ENCODE peak calls at places on chromosomes 7 and 10, in ten cellular contexts. One of them, this sample, is unnamed.

GRCh38 chr7:27579565-27579964 is 83.1 kb downstream of the HIBADH start:
- DNase-seq in cardiac fibroblast: no peak
- DNase-seq in amygdala: no peak
- DNase-seq in stimulated activated CD4-positive, alpha-beta T cell treated with anti-CD3 and anti-CD28 coated beads, Interleukin-1b, Interleukin-23, amount 100 ng/mL, for 4 hours: no peak
- DNase-seq in GM20000: no peak
- DNase-seq in choroid plexus epithelial cell: no peak
- DNase-seq in sigmoid colon: no peak
- DNase-seq in K562: no peak
- DNase-seq in foreskin fibroblast: no peak
- DNase-seq in upper lobe of right lung: no peak
- DNase-seq in this sample: no peak

GRCh38 chr7:116261904-116262303 is 51.6 kb downstream of the TES start:
- DNase-seq in cardiac fibroblast: no peak
- DNase-seq in amygdala: no peak
- DNase-seq in stimulated activated CD4-positive, alpha-beta T cell treated with anti-CD3 and anti-CD28 coated beads, Interleukin-1b, Interleukin-23, amount 100 ng/mL, for 4 hours: no peak
- DNase-seq in GM20000: no peak
- DNase-seq in choroid plexus epithelial cell: no peak
- DNase-seq in sigmoid colon: no peak
- DNase-seq in K562: no peak
- DNase-seq in foreskin fibroblast: no peak
- DNase-seq in upper lobe of right lung: no peak
- DNase-seq in this sample: no peak

GRCh38 chr7:100486111-100486636 is 2.4 kb downstream of the NYAP1 start:
- DNase-seq in cardiac fibroblast: no peak
- DNase-seq in amygdala: no peak
- DNase-seq in stimulated activated CD4-positive, alpha-beta T cell treated with anti-CD3 and anti-CD28 coated beads, Interleukin-1b, Interleukin-23, amount 100 ng/mL, for 4 hours: no peak
- DNase-seq in GM20000: peak; percentile 14
- DNase-seq in choroid plexus epithelial cell: no peak
- DNase-seq in sigmoid colon: no peak
- DNase-seq in K562: no peak
- DNase-seq in foreskin fibroblast: no peak
- DNase-seq in upper lobe of right lung: no peak
- DNase-seq in this sample: no peak

GRCh38 chr7:111872411-111872810 is 310.1 kb upstream of the IMMP2L start:
- DNase-seq in cardiac fibroblast: no peak
- DNase-seq in amygdala: no peak
- DNase-seq in stimulated activated CD4-positive, alpha-beta T cell treated with anti-CD3 and anti-CD28 coated beads, Interleukin-1b, Interleukin-23, amount 100 ng/mL, for 4 hours: no peak
- DNase-seq in GM20000: no peak
- DNase-seq in choroid plexus epithelial cell: no peak
- DNase-seq in sigmoid colon: no peak
- DNase-seq in K562: no peak
- DNase-seq in foreskin fibroblast: no peak
- DNase-seq in upper lobe of right lung: no peak
- DNase-seq in this sample: no peak

GRCh38 chr10:35019037-35019794 is 70.9 kb downstream of the CUL2 start:
- DNase-seq in cardiac fibroblast: no peak
- DNase-seq in amygdala: no peak
- DNase-seq in stimulated activated CD4-positive, alpha-beta T cell treated with anti-CD3 and anti-CD28 coated beads, Interleukin-1b, Interleukin-23, amount 100 ng/mL, for 4 hours: no peak
- DNase-seq in GM20000: no peak
- DNase-seq in choroid plexus epithelial cell: no peak
- DNase-seq in sigmoid colon: no peak
- DNase-seq in K562: no peak
- DNase-seq in foreskin fibroblast: no peak
- DNase-seq in upper lobe of right lung: no peak
- DNase-seq in this sample: no peak

GRCh38 chr10:26781797-26782196 is 79.0 kb downstream of the ABI1 start:
- DNase-seq in cardiac fibroblast: no peak
- DNase-seq in amygdala: no peak
- DNase-seq in stimulated activated CD4-positive, alpha-beta T cell treated with anti-CD3 and anti-CD28 coated beads, Interleukin-1b, Interleukin-23, amount 100 ng/mL, for 4 hours: no peak
- DNase-seq in GM20000: no peak
- DNase-seq in choroid plexus epithelial cell: no peak
- DNase-seq in sigmoid colon: no peak
- DNase-seq in K562: no peak
- DNase-seq in foreskin fibroblast: peak; percentile 25
- DNase-seq in upper lobe of right lung: no peak
- DNase-seq in this sample: no peak

GRCh38 chr7:5204546-5204945 is 14.5 kb downstream of the WIPI2 start:
- DNase-seq in cardiac fibroblast: no peak
- DNase-seq in amygdala: no peak
- DNase-seq in stimulated activated CD4-positive, alpha-beta T cell treated with anti-CD3 and anti-CD28 coated beads, Interleukin-1b, Interleukin-23, amount 100 ng/mL, for 4 hours: no peak
- DNase-seq in GM20000: no peak
- DNase-seq in choroid plexus epithelial cell: no peak
- DNase-seq in sigmoid colon: no peak
- DNase-seq in K562: no peak
- DNase-seq in foreskin fibroblast: no peak
- DNase-seq in upper lobe of right lung: no peak
- DNase-seq in this sample: no peak

GRCh38 chr10:127802532-127803055 is 65.6 kb downstream of the FOXI2 start:
- DNase-seq in cardiac fibroblast: no peak
- DNase-seq in amygdala: peak; percentile 3
- DNase-seq in stimulated activated CD4-positive, alpha-beta T cell treated with anti-CD3 and anti-CD28 coated beads, Interleukin-1b, Interleukin-23, amount 100 ng/mL, for 4 hours: no peak
- DNase-seq in GM20000: no peak
- DNase-seq in choroid plexus epithelial cell: no peak
- DNase-seq in sigmoid colon: no peak
- DNase-seq in K562: no peak
- DNase-seq in foreskin fibroblast: no peak
- DNase-seq in upper lobe of right lung: no peak
- DNase-seq in this sample: no peak

GRCh38 chr7:83289396-83289993 is 126.8 kb upstream of the PCLO start:
- DNase-seq in cardiac fibroblast: no peak
- DNase-seq in amygdala: no peak
- DNase-seq in stimulated activated CD4-positive, alpha-beta T cell treated with anti-CD3 and anti-CD28 coated beads, Interleukin-1b, Interleukin-23, amount 100 ng/mL, for 4 hours: no peak
- DNase-seq in GM20000: no peak
- DNase-seq in choroid plexus epithelial cell: no peak
- DNase-seq in sigmoid colon: no peak
- DNase-seq in K562: no peak
- DNase-seq in foreskin fibroblast: no peak
- DNase-seq in upper lobe of right lung: no peak
- DNase-seq in this sample: no peak

GRCh38 chr10:15197276-15197675 is 28.8 kb upstream of the NMT2 start:
- DNase-seq in cardiac fibroblast: peak; percentile 41
- DNase-seq in amygdala: no peak
- DNase-seq in stimulated activated CD4-positive, alpha-beta T cell treated with anti-CD3 and anti-CD28 coated beads, Interleukin-1b, Interleukin-23, amount 100 ng/mL, for 4 hours: no peak
- DNase-seq in GM20000: no peak
- DNase-seq in choroid plexus epithelial cell: peak; percentile 65
- DNase-seq in sigmoid colon: no peak
- DNase-seq in K562: no peak
- DNase-seq in foreskin fibroblast: no peak
- DNase-seq in upper lobe of right lung: no peak
- DNase-seq in this sample: no peak

GRCh38 chr7:70316745-70317144 is 718.5 kb downstream of the AUTS2 start:
- DNase-seq in cardiac fibroblast: no peak
- DNase-seq in amygdala: no peak
- DNase-seq in stimulated activated CD4-positive, alpha-beta T cell treated with anti-CD3 and anti-CD28 coated beads, Interleukin-1b, Interleukin-23, amount 100 ng/mL, for 4 hours: no peak
- DNase-seq in GM20000: no peak
- DNase-seq in choroid plexus epithelial cell: no peak
- DNase-seq in sigmoid colon: no peak
- DNase-seq in K562: no peak
- DNase-seq in foreskin fibroblast: no peak
- DNase-seq in upper lobe of right lung: no peak
- DNase-seq in this sample: no peak

GRCh38 chr10:119024882-119025281 is 4.6 kb upstream of the NANOS1 start:
- DNase-seq in cardiac fibroblast: no peak
- DNase-seq in amygdala: no peak
- DNase-seq in stimulated activated CD4-positive, alpha-beta T cell treated with anti-CD3 and anti-CD28 coated beads, Interleukin-1b, Interleukin-23, amount 100 ng/mL, for 4 hours: no peak
- DNase-seq in GM20000: no peak
- DNase-seq in choroid plexus epithelial cell: no peak
- DNase-seq in sigmoid colon: peak; percentile 37
- DNase-seq in K562: no peak
- DNase-seq in foreskin fibroblast: no peak
- DNase-seq in upper lobe of right lung: no peak
- DNase-seq in this sample: no peak

GRCh38 chr7:24967696-24968095 is 12.3 kb downstream of the OSBPL3 start:
- DNase-seq in cardiac fibroblast: no peak
- DNase-seq in amygdala: no peak
- DNase-seq in stimulated activated CD4-positive, alpha-beta T cell treated with anti-CD3 and anti-CD28 coated beads, Interleukin-1b, Interleukin-23, amount 100 ng/mL, for 4 hours: no peak
- DNase-seq in GM20000: peak; percentile 31
- DNase-seq in choroid plexus epithelial cell: no peak
- DNase-seq in sigmoid colon: no peak
- DNase-seq in K562: no peak
- DNase-seq in foreskin fibroblast: no peak
- DNase-seq in upper lobe of right lung: no peak
- DNase-seq in this sample: no peak

GRCh38 chr10:129761981-129762956 is 201.8 kb downstream of the EBF3 start:
- DNase-seq in cardiac fibroblast: no peak
- DNase-seq in amygdala: no peak
- DNase-seq in stimulated activated CD4-positive, alpha-beta T cell treated with anti-CD3 and anti-CD28 coated beads, Interleukin-1b, Interleukin-23, amount 100 ng/mL, for 4 hours: no peak
- DNase-seq in GM20000: no peak
- DNase-seq in choroid plexus epithelial cell: no peak
- DNase-seq in sigmoid colon: no peak
- DNase-seq in K562: no peak
- DNase-seq in foreskin fibroblast: no peak
- DNase-seq in upper lobe of right lung: peak; percentile 19
- DNase-seq in this sample: peak; percentile 38

GRCh38 chr7:93813514-93813913 is 77.0 kb downstream of the TFPI2 start:
- DNase-seq in cardiac fibroblast: no peak
- DNase-seq in amygdala: no peak
- DNase-seq in stimulated activated CD4-positive, alpha-beta T cell treated with anti-CD3 and anti-CD28 coated beads, Interleukin-1b, Interleukin-23, amount 100 ng/mL, for 4 hours: no peak
- DNase-seq in GM20000: no peak
- DNase-seq in choroid plexus epithelial cell: no peak
- DNase-seq in sigmoid colon: no peak
- DNase-seq in K562: no peak
- DNase-seq in foreskin fibroblast: no peak
- DNase-seq in upper lobe of right lung: no peak
- DNase-seq in this sample: no peak

GRCh38 chr10:71698737-71699136 is 20.8 kb downstream of the C10orf105 start:
- DNase-seq in cardiac fibroblast: no peak
- DNase-seq in amygdala: no peak
- DNase-seq in stimulated activated CD4-positive, alpha-beta T cell treated with anti-CD3 and anti-CD28 coated beads, Interleukin-1b, Interleukin-23, amount 100 ng/mL, for 4 hours: no peak
- DNase-seq in GM20000: no peak
- DNase-seq in choroid plexus epithelial cell: no peak
- DNase-seq in sigmoid colon: no peak
- DNase-seq in K562: no peak
- DNase-seq in foreskin fibroblast: no peak
- DNase-seq in upper lobe of right lung: no peak
- DNase-seq in this sample: no peak

GRCh38 chr10:103712146-103712545 is 143.2 kb downstream of the SH3PXD2A start:
- DNase-seq in cardiac fibroblast: no peak
- DNase-seq in amygdala: no peak
- DNase-seq in stimulated activated CD4-positive, alpha-beta T cell treated with anti-CD3 and anti-CD28 coated beads, Interleukin-1b, Interleukin-23, amount 100 ng/mL, for 4 hours: no peak
- DNase-seq in GM20000: no peak
- DNase-seq in choroid plexus epithelial cell: no peak
- DNase-seq in sigmoid colon: no peak
- DNase-seq in K562: no peak
- DNase-seq in foreskin fibroblast: no peak
- DNase-seq in upper lobe of right lung: no peak
- DNase-seq in this sample: no peak

GRCh38 chr10:60661627-60662026 is 116.7 kb upstream of the CDK1 start:
- DNase-seq in cardiac fibroblast: peak; percentile 16
- DNase-seq in amygdala: no peak
- DNase-seq in stimulated activated CD4-positive, alpha-beta T cell treated with anti-CD3 and anti-CD28 coated beads, Interleukin-1b, Interleukin-23, amount 100 ng/mL, for 4 hours: no peak
- DNase-seq in GM20000: no peak
- DNase-seq in choroid plexus epithelial cell: peak; percentile 93
- DNase-seq in sigmoid colon: no peak
- DNase-seq in K562: no peak
- DNase-seq in foreskin fibroblast: peak; percentile 41
- DNase-seq in upper lobe of right lung: no peak
- DNase-seq in this sample: no peak

GRCh38 chr7:136076954-136077353 is 99.8 kb upstream of the MTPN start:
- DNase-seq in cardiac fibroblast: no peak
- DNase-seq in amygdala: no peak
- DNase-seq in stimulated activated CD4-positive, alpha-beta T cell treated with anti-CD3 and anti-CD28 coated beads, Interleukin-1b, Interleukin-23, amount 100 ng/mL, for 4 hours: no peak
- DNase-seq in GM20000: no peak
- DNase-seq in choroid plexus epithelial cell: no peak
- DNase-seq in sigmoid colon: no peak
- DNase-seq in K562: no peak
- DNase-seq in foreskin fibroblast: no peak
- DNase-seq in upper lobe of right lung: no peak
- DNase-seq in this sample: no peak

GRCh38 chr10:132836832-132837540 is 51.0 kb upstream of the NKX6-2 start:
- DNase-seq in cardiac fibroblast: peak; percentile 31
- DNase-seq in amygdala: peak; percentile 57
- DNase-seq in stimulated activated CD4-positive, alpha-beta T cell treated with anti-CD3 and anti-CD28 coated beads, Interleukin-1b, Interleukin-23, amount 100 ng/mL, for 4 hours: peak; percentile 49
- DNase-seq in GM20000: peak; percentile 86
- DNase-seq in choroid plexus epithelial cell: peak; percentile 38
- DNase-seq in sigmoid colon: peak; percentile 60
- DNase-seq in K562: peak; percentile 76
- DNase-seq in foreskin fibroblast: peak; percentile 7
- DNase-seq in upper lobe of right lung: peak; percentile 66
- DNase-seq in this sample: no peak

GRCh38 chr10:13712799-13713581 is 126.2 kb downstream of the PRPF18 start:
- DNase-seq in cardiac fibroblast: peak; percentile 94
- DNase-seq in amygdala: peak; percentile 36
- DNase-seq in stimulated activated CD4-positive, alpha-beta T cell treated with anti-CD3 and anti-CD28 coated beads, Interleukin-1b, Interleukin-23, amount 100 ng/mL, for 4 hours: no peak
- DNase-seq in GM20000: peak; percentile 68
- DNase-seq in choroid plexus epithelial cell: peak; percentile 94
- DNase-seq in sigmoid colon: peak; percentile 93
- DNase-seq in K562: peak; percentile 66
- DNase-seq in foreskin fibroblast: peak; percentile 98
- DNase-seq in upper lobe of right lung: peak; percentile 81
- DNase-seq in this sample: peak; percentile 90

GRCh38 chr10:88131561-88132139 is 268.2 kb downstream of the PTEN start:
- DNase-seq in cardiac fibroblast: no peak
- DNase-seq in amygdala: peak; percentile 7
- DNase-seq in stimulated activated CD4-positive, alpha-beta T cell treated with anti-CD3 and anti-CD28 coated beads, Interleukin-1b, Interleukin-23, amount 100 ng/mL, for 4 hours: no peak
- DNase-seq in GM20000: no peak
- DNase-seq in choroid plexus epithelial cell: no peak
- DNase-seq in sigmoid colon: no peak
- DNase-seq in K562: no peak
- DNase-seq in foreskin fibroblast: no peak
- DNase-seq in upper lobe of right lung: peak; percentile 72
- DNase-seq in this sample: no peak

GRCh38 chr10:13441476-13441875 is 87.3 kb downstream of the BEND7 start:
- DNase-seq in cardiac fibroblast: no peak
- DNase-seq in amygdala: no peak
- DNase-seq in stimulated activated CD4-positive, alpha-beta T cell treated with anti-CD3 and anti-CD28 coated beads, Interleukin-1b, Interleukin-23, amount 100 ng/mL, for 4 hours: no peak
- DNase-seq in GM20000: no peak
- DNase-seq in choroid plexus epithelial cell: no peak
- DNase-seq in sigmoid colon: no peak
- DNase-seq in K562: no peak
- DNase-seq in foreskin fibroblast: no peak
- DNase-seq in upper lobe of right lung: no peak
- DNase-seq in this sample: no peak

GRCh38 chr10:118506835-118507234 is 88.6 kb downstream of the PRLHR start:
- DNase-seq in cardiac fibroblast: no peak
- DNase-seq in amygdala: no peak
- DNase-seq in stimulated activated CD4-positive, alpha-beta T cell treated with anti-CD3 and anti-CD28 coated beads, Interleukin-1b, Interleukin-23, amount 100 ng/mL, for 4 hours: no peak
- DNase-seq in GM20000: no peak
- DNase-seq in choroid plexus epithelial cell: no peak
- DNase-seq in sigmoid colon: no peak
- DNase-seq in K562: no peak
- DNase-seq in foreskin fibroblast: no peak
- DNase-seq in upper lobe of right lung: no peak
- DNase-seq in this sample: no peak

GRCh38 chr7:118153551-118154177 is 30.3 kb upstream of the LSM8 start:
- DNase-seq in cardiac fibroblast: peak; percentile 30
- DNase-seq in amygdala: no peak
- DNase-seq in stimulated activated CD4-positive, alpha-beta T cell treated with anti-CD3 and anti-CD28 coated beads, Interleukin-1b, Interleukin-23, amount 100 ng/mL, for 4 hours: no peak
- DNase-seq in GM20000: peak; percentile 9
- DNase-seq in choroid plexus epithelial cell: peak; percentile 61
- DNase-seq in sigmoid colon: no peak
- DNase-seq in K562: peak; percentile 58
- DNase-seq in foreskin fibroblast: no peak
- DNase-seq in upper lobe of right lung: no peak
- DNase-seq in this sample: no peak

GRCh38 chr10:92547676-92548075 is 26.2 kb downstream of the IDE start:
- DNase-seq in cardiac fibroblast: no peak
- DNase-seq in amygdala: no peak
- DNase-seq in stimulated activated CD4-positive, alpha-beta T cell treated with anti-CD3 and anti-CD28 coated beads, Interleukin-1b, Interleukin-23, amount 100 ng/mL, for 4 hours: no peak
- DNase-seq in GM20000: no peak
- DNase-seq in choroid plexus epithelial cell: no peak
- DNase-seq in sigmoid colon: no peak
- DNase-seq in K562: no peak
- DNase-seq in foreskin fibroblast: no peak
- DNase-seq in upper lobe of right lung: no peak
- DNase-seq in this sample: no peak

GRCh38 chr10:11180228-11180627 is 162.6 kb downstream of the CELF2 start:
- DNase-seq in cardiac fibroblast: no peak
- DNase-seq in amygdala: no peak
- DNase-seq in stimulated activated CD4-positive, alpha-beta T cell treated with anti-CD3 and anti-CD28 coated beads, Interleukin-1b, Interleukin-23, amount 100 ng/mL, for 4 hours: peak; percentile 23
- DNase-seq in GM20000: no peak
- DNase-seq in choroid plexus epithelial cell: no peak
- DNase-seq in sigmoid colon: no peak
- DNase-seq in K562: peak; percentile 21
- DNase-seq in foreskin fibroblast: no peak
- DNase-seq in upper lobe of right lung: peak; percentile 69
- DNase-seq in this sample: no peak

GRCh38 chr10:126431816-126432215 is 43.5 kb upstream of the ADAM12 start:
- DNase-seq in cardiac fibroblast: no peak
- DNase-seq in amygdala: no peak
- DNase-seq in stimulated activated CD4-positive, alpha-beta T cell treated with anti-CD3 and anti-CD28 coated beads, Interleukin-1b, Interleukin-23, amount 100 ng/mL, for 4 hours: no peak
- DNase-seq in GM20000: no peak
- DNase-seq in choroid plexus epithelial cell: no peak
- DNase-seq in sigmoid colon: no peak
- DNase-seq in K562: no peak
- DNase-seq in foreskin fibroblast: no peak
- DNase-seq in upper lobe of right lung: no peak
- DNase-seq in this sample: no peak

This sample was measured in right atrium auricular region.